ENCODE peak calls at places on chromosome 9, in four cellular contexts. C is fibroblast of lung, P is right lobe of liver, B is heart right ventricle. E is an unnamed sample. For H3K27me3, the result is how much of the 10 kb centered on the place peaks cover.

GRCh38 chr9:5971740-5972139 is 43.7 kb downstream of the RANBP6 start:
- DNase-seq in P (no peak), C (peak), B (no peak), E (no peak)

GRCh38 chr9:127035948-127036347 is 86.5 kb downstream of the ANGPTL2 start:
- DNase-seq in B (peak), C (peak), P (no peak), E (no peak)

GRCh38 chr9:86965627-86966395 is 18.5 kb upstream of the GAS1 start:
- DNase-seq in C (peak), B (no peak), P (no peak), E (no peak)

GRCh38 chr9:80435591-80435990 is 863.8 kb downstream of the TLE4 start:
- DNase-seq in B (no peak), P (no peak), C (no peak), E (no peak)

GRCh38 chr9:88535932-88536324 is 950 bp downstream of the NXNL2 start:
- DNase-seq in B (no peak), P (peak), C (no peak), E (no peak)

GRCh38 chr9:2120926-2121689 is 106.0 kb downstream of the SMARCA2 start:
- DNase-seq in C (peak), P (no peak), B (no peak), E (no peak)

GRCh38 chr9:4238522-4238921 is 61.3 kb downstream of the GLIS3 start:
- DNase-seq in P (no peak), C (no peak), B (no peak), E (no peak)

GRCh38 chr9:2012347-2012746 is 2.8 kb upstream of the SMARCA2 start:
- DNase-seq in B (no peak), P (no peak), C (no peak), E (no peak)

GRCh38 chr9:95207403-95207802 is 110.1 kb downstream of the FANCC start:
- DNase-seq in C (no peak), P (no peak), B (no peak), E (no peak)

GRCh38 chr9:33416996-33417395 is 14.6 kb upstream of the AQP7 start:
- DNase-seq in P (no peak), C (no peak), B (no peak), E (no peak)

GRCh38 chr9:135039916-135040645 is 47.4 kb upstream of the OLFM1 start:
- DNase-seq in B (no peak), C (no peak), P (no peak), E (no peak)

GRCh38 chr9:38213591-38213990 is 144.6 kb upstream of the SHB start:
- DNase-seq in P (no peak), B (no peak), C (no peak), E (no peak)

GRCh38 chr9:133996531-133997520 is 4.7 kb upstream of the VAV2 start:
- DNase-seq in C (no peak), P (no peak), B (no peak), E (no peak)

GRCh38 chr9:27505744-27506161 is 18.3 kb upstream of the IFNK start:
- DNase-seq in P (no peak), C (no peak), B (no peak), E (no peak)

GRCh38 chr9:83444110-83444509 is 94.1 kb downstream of the FRMD3 start:
- DNase-seq in B (peak), C (no peak), P (no peak), E (no peak)

GRCh38 chr9:21993893-21994525 is at the start of gene CDKN2A:
- DNase-seq in C (no peak), P (peak), B (no peak), E (peak)
- H3K27me3 ChIP-seq in C (under half), P (under half), B (under half), E (under half)

DNA sequence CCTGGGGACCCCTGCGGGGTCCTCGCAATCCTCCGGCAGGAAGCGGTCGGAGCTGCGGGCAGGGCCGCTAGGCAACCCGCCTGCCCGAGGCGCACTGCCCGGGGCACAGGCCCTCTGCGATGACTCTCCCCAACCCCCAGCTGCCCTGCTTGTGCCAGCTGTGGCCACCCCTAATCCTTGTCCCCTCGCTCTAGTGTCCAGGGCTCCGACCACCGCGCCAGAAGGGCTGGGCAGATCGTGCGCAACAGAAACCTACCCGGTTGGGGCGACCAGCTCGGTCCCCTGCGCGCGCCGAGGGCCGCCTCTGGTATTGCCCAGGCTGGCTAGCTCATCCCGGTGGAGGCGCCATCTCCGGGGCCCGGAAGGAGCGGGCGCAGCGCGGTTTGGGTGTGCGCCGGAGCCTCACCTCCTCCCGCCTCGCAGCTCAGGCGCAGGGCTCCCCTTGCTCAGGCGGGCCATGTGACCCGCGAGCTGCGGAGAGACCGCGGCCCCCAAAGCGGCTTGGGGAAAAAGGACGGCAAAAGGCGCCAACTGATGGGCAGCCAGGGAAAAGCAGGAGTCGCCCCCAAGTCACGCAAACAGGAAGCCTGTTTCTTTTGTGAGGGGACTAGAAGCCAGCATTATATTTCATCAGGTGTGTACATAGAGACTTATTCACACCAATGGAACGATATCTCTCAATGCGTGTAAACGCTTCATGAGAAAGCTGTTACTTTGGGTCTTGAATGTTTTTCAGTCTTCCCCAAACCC is 46.8 kb upstream of the RNF20 start:
- DNase-seq in B (peak), P (peak), C (peak), E (peak)
- TF ChIP-seq CTCF in B (peak), P (no peak), C (peak), E (no peak)

DNA sequence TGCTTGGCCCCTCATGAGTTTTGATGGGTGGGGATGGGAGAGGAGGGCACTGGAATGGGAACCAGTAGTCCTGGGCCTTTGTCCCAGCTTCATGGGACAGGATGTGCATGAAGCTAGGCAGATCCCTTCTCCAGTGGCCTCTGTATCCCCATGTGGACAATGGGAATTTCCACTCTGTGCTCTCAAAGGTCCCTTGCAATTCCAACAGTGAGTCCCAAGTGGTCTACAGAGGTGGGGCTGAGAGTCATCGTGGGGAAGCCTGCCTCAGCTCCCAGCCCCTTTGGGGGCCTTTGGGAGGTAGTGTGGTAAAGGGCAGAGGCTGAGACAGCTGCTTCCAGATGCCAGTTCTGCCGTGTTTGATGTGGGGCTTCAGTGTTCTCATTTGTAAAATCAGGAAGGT is 1.9 kb upstream of the PHYHD1 start:
- DNase-seq in C (no peak), P (no peak), B (no peak), E (no peak)
- H3K4me3 ChIP-seq in C (no peak), P (no peak), B (no peak), E (no peak)

DNA sequence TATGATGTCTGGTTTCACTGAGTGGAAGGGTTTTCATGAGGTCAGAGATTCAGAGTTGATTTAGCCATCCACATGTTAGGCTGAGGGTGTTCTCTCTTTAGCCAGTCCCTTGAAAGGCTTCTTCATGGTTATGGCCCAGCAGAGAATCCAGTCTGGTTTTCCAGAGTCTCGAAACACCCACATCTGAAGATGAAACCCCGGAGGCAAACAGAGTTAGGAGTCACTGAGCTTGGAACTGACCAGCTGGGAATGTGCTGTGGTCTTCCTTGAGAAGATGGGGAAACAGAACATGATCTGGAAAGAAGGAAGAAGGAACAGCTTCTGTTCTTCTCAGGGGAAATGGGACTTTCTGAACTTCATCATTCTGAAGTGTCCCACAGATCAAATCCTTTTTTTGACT is 45.3 kb downstream of the ZNF618 start:
- DNase-seq in B (no peak), C (no peak), P (no peak), E (no peak)
- H3K27me3 ChIP-seq in B (under half), C (under half), P (under half), E (under half)

GRCh38 chr9:114344188-114344566 is 14.5 kb downstream of the ORM2 start:
- DNase-seq in P (no peak), B (no peak), C (no peak), E (no peak)

GRCh38 chr9:114346146-114346545 is 16.5 kb downstream of the ORM2 start:
- DNase-seq in B (no peak), C (no peak), P (no peak), E (no peak)

GRCh38 chr9:114344692-114345091 is 15.0 kb downstream of the ORM2 start:
- DNase-seq in C (no peak), B (no peak), P (no peak), E (no peak)

GRCh38 chr9:114343471-114344187 is 14.0 kb downstream of the ORM2 start:
- DNase-seq in P (no peak), B (no peak), C (no peak), E (no peak)

DNA sequence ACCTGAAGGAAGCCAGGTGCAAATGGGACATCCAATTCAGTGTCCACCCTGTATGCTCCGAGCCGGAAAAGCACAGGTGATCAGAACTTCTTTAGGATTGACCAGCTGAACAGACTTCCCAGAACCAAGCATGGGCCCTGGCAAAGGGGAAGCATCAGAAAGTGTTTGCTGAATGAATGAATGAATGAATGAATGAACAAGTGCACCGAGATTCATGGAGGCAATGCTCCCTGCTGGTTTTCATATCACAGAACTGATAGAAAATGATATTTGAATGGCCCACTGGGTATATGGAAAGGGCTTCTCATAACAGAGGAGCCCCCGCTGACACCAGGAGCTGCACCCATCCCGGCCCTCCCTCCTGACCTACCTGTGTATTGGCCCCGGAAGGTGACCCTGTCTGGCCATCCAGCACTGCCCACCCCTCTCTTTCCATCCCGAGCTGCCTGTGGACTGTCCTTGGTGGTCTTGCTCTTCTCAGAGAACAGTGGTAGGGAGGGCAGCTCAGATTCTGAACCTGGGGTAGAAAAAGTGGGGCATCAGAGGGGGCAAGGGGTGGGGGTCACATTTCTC is 15.9 kb downstream of the ORM2 start:
- DNase-seq in B (no peak), P (no peak), C (no peak), E (no peak)
- TF ChIP-seq CTCF in B (no peak), P (no peak), C (no peak), E (no peak)

GRCh38 chr9:93959739-93960154 is 4.6 kb upstream of the BARX1 start:
- DNase-seq in B (no peak), C (peak), P (no peak), E (no peak)

GRCh38 chr9:93960971-93961841 is 6.1 kb upstream of the BARX1 start:
- DNase-seq in C (no peak), B (no peak), P (no peak), E (no peak)

GRCh38 chr9:93958121-93958874 is 3.1 kb upstream of the BARX1 start:
- DNase-seq in B (no peak), P (peak), C (no peak), E (no peak)

GRCh38 chr9:93960221-93960970 is 5.2 kb upstream of the BARX1 start:
- DNase-seq in B (no peak), C (peak), P (peak), E (no peak)

GRCh38 chr9:93958875-93959682 is 3.9 kb upstream of the BARX1 start:
- DNase-seq in B (no peak), P (peak), C (peak), E (no peak)
- H3K4me3 ChIP-seq in B (peak), P (no peak), C (no peak), E (no peak)

GRCh38 chr9:129374231-129374630 is 196.2 kb upstream of the IER5L start:
- DNase-seq in P (no peak), B (no peak), C (no peak), E (no peak)
- H3K27me3 ChIP-seq in P (under half), B (under half), C (under half), E (under half)

GRCh38 chr9:21465138-21465537 is 17.0 kb downstream of the IFNE start:
- DNase-seq in C (no peak), B (no peak), P (no peak), E (no peak)

GRCh38 chr9:21461377-21461776 is 20.7 kb downstream of the IFNE start:
- DNase-seq in P (no peak), B (no peak), C (peak), E (no peak)

GRCh38 chr9:21470126-21470525 is 12.0 kb downstream of the IFNE start:
- DNase-seq in C (no peak), P (no peak), B (no peak), E (no peak)

GRCh38 chr9:21465859-21466518 is 16.1 kb downstream of the IFNE start:
- DNase-seq in B (no peak), P (no peak), C (peak), E (no peak)
- TF ChIP-seq CTCF in B (peak), P (peak), C (peak), E (peak)

GRCh38 chr9:131838581-131839280 is 98.9 kb upstream of the RAPGEF1 start:
- DNase-seq in B (no peak), C (no peak), P (no peak), E (no peak)

GRCh38 chr9:131839281-131840084 is 99.6 kb upstream of the RAPGEF1 start:
- DNase-seq in P (peak), B (peak), C (peak), E (no peak)

GRCh38 chr9:131840751-131841702 is 101.2 kb upstream of the RAPGEF1 start:
- DNase-seq in B (no peak), P (peak), C (no peak), E (no peak)

GRCh38 chr9:131841765-131842318 is 102.0 kb upstream of the RAPGEF1 start:
- DNase-seq in P (peak), C (no peak), B (no peak), E (no peak)

GRCh38 chr9:131840220-131840619 is 100.3 kb upstream of the RAPGEF1 start:
- DNase-seq in C (no peak), B (no peak), P (peak), E (no peak)
- H3K4me3 ChIP-seq in C (no peak), B (no peak), P (no peak), E (no peak)

DNA sequence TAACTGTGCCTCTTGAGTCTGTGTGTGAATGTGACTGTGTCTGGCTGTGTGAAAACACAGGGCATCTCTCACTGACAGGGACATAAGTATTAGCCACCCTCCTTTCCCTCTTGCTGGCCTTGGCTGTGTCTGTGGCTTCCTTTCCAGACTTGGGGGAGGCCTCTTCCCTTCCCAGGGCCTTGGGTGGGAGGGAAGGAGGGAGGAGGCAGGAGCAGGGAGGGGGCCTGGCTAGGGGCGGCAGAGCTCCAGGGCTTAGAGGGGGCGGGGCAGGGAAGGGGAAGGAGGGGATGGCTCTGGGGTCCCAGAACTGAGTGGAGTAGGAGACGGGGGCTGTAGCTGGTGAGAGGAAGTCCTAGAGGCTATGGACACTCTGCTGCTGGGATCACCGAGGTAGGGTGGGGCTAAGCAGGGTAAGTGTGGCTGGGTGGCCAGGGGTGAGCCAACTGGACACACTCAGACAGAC is 1.7 kb downstream of the IL11RA start:
- DNase-seq in C (peak), B (no peak), P (no peak), E (no peak)
- H3K27me3 ChIP-seq in C (under half), B (under half), P (under half), E (under half)

E was measured in left lung.